ENCODE peak calls at places on chromosomes 4 and X, in eight cellular contexts. R is IMR-90; D is hepatocyte; I is lower lobe of right lung; O is Panc1; H is CD8-positive, alpha-beta T cell; L is endodermal cell; W is A549. K is an unnamed sample. For H3K4me1, the result is how much of the 10 kb centered on the place peaks cover.

GRCh38 chr4:165199722-165200121 is 7.6 kb upstream of the KLHL2 start:
- DNase-seq in R (no peak), D (no peak), I (no peak), O (no peak), H (no peak), L (no peak), W (no peak), K (no peak)

GRCh38 chr4:43339435-43339834 is 446.9 kb downstream of the GRXCR1 start:
- DNase-seq in R (peak), D (no peak), I (no peak), O (no peak), H (no peak), L (no peak), W (no peak), K (peak)

GRCh38 chrX:9923357-9923756 is 43.8 kb upstream of the CLDN34 start:
- DNase-seq in R (no peak), D (no peak), I (no peak), O (no peak), H (no peak), L (no peak), W (no peak), K (no peak)

GRCh38 chr4:73315091-73315490 is 56.5 kb upstream of the ANKRD17 start:
- DNase-seq in R (peak), D (no peak), I (no peak), O (no peak), H (no peak), L (no peak), W (no peak), K (no peak)

GRCh38 chr4:35358001-35358584 is 886.2 kb downstream of the ARAP2 start:
- DNase-seq in R (no peak), D (no peak), I (no peak), O (no peak), H (no peak), L (no peak), W (no peak), K (peak)

GRCh38 chrX:37958493-37959211 is 47.7 kb upstream of the SYTL5 start:
- DNase-seq in R (peak), D (peak), I (no peak), O (no peak), H (no peak), L (no peak), W (no peak), K (peak)

GRCh38 chr4:185346975-185347601 is 48.6 kb downstream of the LRP2BP start:
- DNase-seq in R (peak), D (no peak), I (no peak), O (no peak), H (no peak), L (no peak), W (no peak), K (peak)

GRCh38 chr4:123466080-123466785 is 69.6 kb downstream of the SPRY1 start:
- DNase-seq in R (no peak), D (no peak), I (no peak), O (no peak), H (no peak), L (no peak), W (no peak), K (no peak)

GRCh38 chr4:125517831-125518230 is 203.1 kb downstream of the FAT4 start:
- DNase-seq in R (no peak), D (no peak), I (no peak), O (no peak), H (no peak), L (no peak), W (no peak), K (no peak)

GRCh38 chrX:32948130-32948529 is 263.2 kb downstream of the DMD start:
- DNase-seq in R (peak), D (no peak), I (no peak), O (no peak), H (no peak), L (no peak), W (no peak), K (no peak)

GRCh38 chrX:64192040-64192439 is 13.5 kb downstream of the AMER1 start:
- DNase-seq in R (no peak), D (no peak), I (no peak), O (no peak), H (no peak), L (no peak), W (no peak), K (no peak)

GRCh38 chr4:64174247-64174882 is 234.9 kb downstream of the TECRL start:
- DNase-seq in R (no peak), D (no peak), I (no peak), O (no peak), H (no peak), L (peak), W (no peak), K (no peak)

GRCh38 chrX:31706456-31706855 is 634.6 kb upstream of the FTHL17 start:
- DNase-seq in R (no peak), D (peak), I (no peak), O (no peak), H (no peak), L (no peak), W (no peak), K (no peak)

GRCh38 chr4:83308672-83309071 is 24.1 kb upstream of the COQ2 start:
- DNase-seq in R (no peak), D (no peak), I (no peak), O (no peak), H (no peak), L (peak), W (no peak), K (no peak)

GRCh38 chr4:126564283-126564854 is 1068.4 kb upstream of the INTU start:
- DNase-seq in R (peak), D (no peak), I (no peak), O (no peak), H (no peak), L (no peak), W (no peak), K (no peak)

GRCh38 chrX:150984164-150984824 is 1.2 kb downstream of the HMGB3 start:
- DNase-seq in R (no peak), D (peak), I (no peak), O (no peak), H (no peak), L (no peak), W (no peak), K (no peak)

GRCh38 chr4:142331132-142331531 is 515.0 kb downstream of the INPP4B start:
- DNase-seq in R (no peak), D (no peak), I (no peak), O (no peak), H (no peak), L (no peak), W (no peak), K (peak)

GRCh38 chr4:83860200-83860599 is 324.3 kb downstream of the GPAT3 start:
- DNase-seq in R (no peak), D (no peak), I (no peak), O (no peak), H (no peak), L (no peak), W (no peak), K (no peak)

GRCh38 chrX:103779156-103779555 is 2.5 kb downstream of the PLP1 start:
- DNase-seq in R (no peak), D (no peak), I (no peak), O (no peak), H (no peak), L (no peak), W (no peak), K (no peak)

GRCh38 chrX:103918050-103918449 is 44.4 kb upstream of the TMSB15B start:
- DNase-seq in R (peak), D (peak), I (peak), O (no peak), H (peak), L (peak), W (peak), K (peak)

GRCh38 chr4:129232627-129233337 is 136.8 kb downstream of the C4orf33 start:
- DNase-seq in R (no peak), D (no peak), I (no peak), O (no peak), H (no peak), L (no peak), W (no peak), K (peak)

GRCh38 chrX:36963852-36964251 is 44.3 kb upstream of the FAM47C start:
- DNase-seq in R (no peak), D (no peak), I (no peak), O (no peak), H (no peak), L (no peak), W (no peak), K (no peak)

GRCh38 chrX:97234471-97235097 is 350.9 kb downstream of the RPA4 start:
- DNase-seq in R (no peak), D (no peak), I (no peak), O (no peak), H (no peak), L (no peak), W (no peak), K (peak)

GRCh38 chrX:69314436-69315348 is 149.4 kb upstream of the PJA1 start:
- DNase-seq in R (no peak), D (peak), I (no peak), O (no peak), H (no peak), L (peak), W (no peak), K (no peak)

GRCh38 chr4:25585901-25586523 is 69.6 kb upstream of the SLC34A2 start:
- DNase-seq in R (no peak), D (no peak), I (no peak), O (no peak), H (no peak), L (peak), W (no peak), K (no peak)

GRCh38 chr4:98341309-98341708 is 80.1 kb downstream of the RAP1GDS1 start:
- DNase-seq in R (peak), D (no peak), I (no peak), O (no peak), H (no peak), L (no peak), W (no peak), K (peak)

GRCh38 chrX:23373129-23373804 is 38.6 kb downstream of the PTCHD1 start:
- DNase-seq in R (peak), D (no peak), I (no peak), O (peak), H (no peak), L (no peak), W (no peak), K (peak)

GRCh38 chrX:153643431-153644351 is 3.3 kb upstream of the DUSP9 start:
- DNase-seq in R (no peak), D (no peak), I (no peak), O (no peak), H (no peak), L (peak), W (peak), K (peak)

GRCh38 chrX:47849776-47850175 is 13.1 kb downstream of the ZNF81 start:
- DNase-seq in R (no peak), D (no peak), I (no peak), O (no peak), H (no peak), L (no peak), W (no peak), K (no peak)

GRCh38 chr4:123976285-123976684 is 579.7 kb downstream of the SPRY1 start:
- DNase-seq in R (peak), D (no peak), I (no peak), O (no peak), H (no peak), L (peak), W (no peak), K (peak)

GRCh38 chr4:16794816-16795445 is 103.5 kb downstream of the LDB2 start:
- DNase-seq in R (peak), D (peak), I (no peak), O (no peak), H (no peak), L (peak), W (no peak), K (peak)

GRCh38 chr4:56650259-56651070 is 30.6 kb downstream of the HOPX start:
- DNase-seq in R (no peak), D (no peak), I (no peak), O (no peak), H (no peak), L (peak), W (no peak), K (no peak)

GRCh38 chr4:89254847-89255246 is 52.8 kb downstream of the GPRIN3 start:
- DNase-seq in R (peak), D (peak), I (no peak), O (no peak), H (peak), L (peak), W (peak), K (peak)

GRCh38 chr4:89258506-89258905 is 49.1 kb downstream of the GPRIN3 start:
- DNase-seq in R (no peak), D (no peak), I (no peak), O (no peak), H (no peak), L (no peak), W (no peak), K (no peak)

GRCh38 chr4:89259435-89260028 is 48.1 kb downstream of the GPRIN3 start:
- DNase-seq in R (no peak), D (no peak), I (no peak), O (no peak), H (no peak), L (no peak), W (no peak), K (no peak)

GRCh38 chr4:89256203-89256800 is 51.3 kb downstream of the GPRIN3 start:
- DNase-seq in R (no peak), D (no peak), I (no peak), O (no peak), H (no peak), L (no peak), W (no peak), K (no peak)

DNA sequence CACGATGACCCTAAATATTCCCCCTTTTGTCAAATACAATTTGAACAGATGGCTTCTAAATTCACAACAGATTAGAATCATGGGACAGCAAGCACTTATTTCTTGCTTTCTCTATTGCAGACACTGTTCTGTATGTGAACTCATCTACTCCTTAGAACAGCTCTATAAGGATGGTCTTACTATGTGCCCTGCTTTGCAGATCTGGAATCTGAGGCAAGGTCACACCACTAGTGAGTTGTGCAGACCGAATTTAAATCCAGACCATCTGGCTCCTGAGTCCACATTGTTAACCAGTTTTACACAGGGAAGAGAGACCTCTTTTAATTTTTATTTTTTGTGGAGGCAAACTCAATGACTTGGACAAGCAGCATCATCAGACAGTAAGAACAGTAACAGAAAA is 50.2 kb downstream of the GPRIN3 start:
- DNase-seq in R (no peak), D (no peak), I (no peak), O (no peak), H (no peak), L (no peak), W (no peak), K (no peak)
- H3K4me1 ChIP-seq in R (under half), D (under half), I (under half), O (under half), H (under half), L (under half), W (half or more), K (under half)

GRCh38 chr4:23873717-23874535 is 15.9 kb downstream of the PPARGC1A start:
- DNase-seq in R (no peak), D (no peak), I (no peak), O (no peak), H (no peak), L (no peak), W (no peak), K (no peak)

GRCh38 chr4:23876418-23877089 is 13.3 kb downstream of the PPARGC1A start:
- DNase-seq in R (no peak), D (no peak), I (no peak), O (no peak), H (no peak), L (peak), W (no peak), K (no peak)

GRCh38 chr4:23877758-23878229 is 12.1 kb downstream of the PPARGC1A start:
- DNase-seq in R (peak), D (peak), I (no peak), O (no peak), H (no peak), L (no peak), W (no peak), K (peak)

GRCh38 chr4:23874536-23874901 is 15.3 kb downstream of the PPARGC1A start:
- DNase-seq in R (no peak), D (peak), I (no peak), O (no peak), H (no peak), L (no peak), W (no peak), K (no peak)

DNA sequence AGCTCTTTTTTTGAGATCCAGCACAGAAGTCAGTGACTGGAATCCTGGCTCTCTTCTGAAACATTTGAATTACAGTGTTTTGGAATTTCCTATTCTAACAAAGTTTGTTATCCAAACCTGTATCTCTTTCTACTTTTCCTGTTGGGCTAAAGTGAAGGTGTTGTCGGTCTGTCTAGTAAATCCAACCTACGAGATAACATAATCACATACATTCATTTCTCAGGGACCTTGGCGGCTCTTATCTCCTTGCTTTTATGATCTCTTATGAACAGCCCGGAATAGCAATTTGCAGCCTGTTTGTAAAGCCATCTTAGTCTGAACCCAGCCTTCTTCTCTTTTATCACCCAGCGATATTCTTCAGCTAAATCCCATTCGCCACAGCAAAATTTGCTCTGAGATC is 14.5 kb downstream of the PPARGC1A start:
- DNase-seq in R (peak), D (peak), I (no peak), O (no peak), H (no peak), L (no peak), W (no peak), K (no peak)
- H3K4me1 ChIP-seq in R (under half), D (under half), I (under half), O (under half), H (under half), L (under half), W (under half), K (under half)

GRCh38 chrX:18010251-18010650 is 149.2 kb upstream of the RAI2 start:
- DNase-seq in R (no peak), D (peak), I (no peak), O (no peak), H (no peak), L (no peak), W (no peak), K (no peak)
- H3K4me1 ChIP-seq in R (under half), D (under half), I (under half), O (under half), H (under half), L (under half), W (under half), K (under half)

GRCh38 chr4:6751611-6752485 is 30.7 kb upstream of the KIAA0232 start:
- DNase-seq in R (peak), D (no peak), I (peak), O (no peak), H (no peak), L (no peak), W (no peak), K (peak)

GRCh38 chr4:6747690-6748068 is 31.7 kb downstream of the BLOC1S4 start:
- DNase-seq in R (no peak), D (peak), I (peak), O (no peak), H (no peak), L (no peak), W (no peak), K (no peak)

GRCh38 chr4:6750302-6751221 is 32.0 kb upstream of the KIAA0232 start:
- DNase-seq in R (no peak), D (peak), I (peak), O (no peak), H (no peak), L (no peak), W (no peak), K (no peak)

GRCh38 chr4:6748286-6748685 is 32.3 kb downstream of the BLOC1S4 start:
- DNase-seq in R (no peak), D (peak), I (peak), O (no peak), H (no peak), L (no peak), W (no peak), K (no peak)

GRCh38 chr4:6749340-6750171 is 33.0 kb upstream of the KIAA0232 start:
- DNase-seq in R (peak), D (peak), I (peak), O (no peak), H (no peak), L (peak), W (peak), K (peak)
- H3K4me1 ChIP-seq in R (under half), D (under half), I (under half), O (under half), H (under half), L (under half), W (half or more), K (under half)

GRCh38 chr4:168856312-168856711 is 153.7 kb downstream of the CBR4 start:
- DNase-seq in R (peak), D (no peak), I (no peak), O (no peak), H (no peak), L (no peak), W (no peak), K (peak)

GRCh38 chr4:168853770-168854169 is 156.3 kb downstream of the CBR4 start:
- DNase-seq in R (no peak), D (no peak), I (no peak), O (no peak), H (no peak), L (no peak), W (no peak), K (no peak)

GRCh38 chr4:168852933-168853713 is 156.9 kb downstream of the CBR4 start:
- DNase-seq in R (no peak), D (no peak), I (no peak), O (no peak), H (no peak), L (no peak), W (no peak), K (no peak)

GRCh38 chr4:168852387-168852786 is 157.7 kb downstream of the CBR4 start:
- DNase-seq in R (no peak), D (no peak), I (no peak), O (no peak), H (no peak), L (no peak), W (no peak), K (no peak)

DNA sequence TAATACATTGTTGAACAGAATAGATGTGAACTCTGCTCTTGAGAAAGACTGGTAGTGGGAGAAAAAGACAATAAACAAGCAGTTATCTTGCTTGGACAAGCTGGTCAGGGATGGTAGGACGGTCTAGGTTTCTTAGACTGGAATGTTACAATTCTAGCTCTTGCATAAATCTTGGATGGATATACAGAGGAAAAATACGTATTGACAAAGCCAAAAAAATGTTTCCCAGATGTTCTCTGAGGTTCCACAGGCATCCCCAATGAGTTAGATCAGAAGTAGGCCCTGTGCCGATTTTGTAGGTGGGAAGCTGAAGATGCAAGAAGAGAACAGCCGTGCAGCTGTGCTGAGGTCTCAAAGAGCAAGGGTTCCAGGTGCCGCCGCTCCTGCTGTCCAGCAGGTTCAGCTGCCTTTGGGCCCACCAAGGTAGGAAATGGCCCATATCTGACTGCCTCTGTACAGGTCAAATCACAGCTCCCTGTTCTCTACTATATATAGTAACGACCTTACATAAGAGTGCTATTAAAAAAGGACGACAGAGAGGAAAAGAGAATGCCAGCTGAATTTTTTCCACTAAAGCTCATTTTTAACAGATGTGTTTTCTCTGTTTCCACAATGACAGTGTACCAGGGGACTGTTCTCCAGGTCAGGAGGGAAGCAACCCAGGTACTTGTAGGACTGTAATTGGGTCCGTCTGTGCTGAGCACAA is 155.7 kb downstream of the CBR4 start:
- DNase-seq in R (no peak), D (no peak), I (no peak), O (no peak), H (no peak), L (no peak), W (no peak), K (no peak)
- H3K4me1 ChIP-seq in R (under half), D (under half), I (half or more), O (under half), H (under half), L (under half), W (under half), K (under half)

GRCh38 chr4:26729027-26729426 is 131.6 kb upstream of the STIM2 start:
- DNase-seq in R (no peak), D (peak), I (no peak), O (no peak), H (no peak), L (no peak), W (no peak), K (no peak)

GRCh38 chr4:26724522-26724921 is 136.1 kb upstream of the STIM2 start:
- DNase-seq in R (no peak), D (no peak), I (no peak), O (no peak), H (no peak), L (no peak), W (no peak), K (no peak)

GRCh38 chr4:26729547-26729946 is 131.1 kb upstream of the STIM2 start:
- DNase-seq in R (no peak), D (no peak), I (no peak), O (no peak), H (no peak), L (no peak), W (no peak), K (no peak)

GRCh38 chr4:26726655-26727387 is 133.8 kb upstream of the STIM2 start:
- DNase-seq in R (no peak), D (no peak), I (no peak), O (no peak), H (no peak), L (no peak), W (no peak), K (no peak)

GRCh38 chr4:26727849-26728248 is 132.8 kb upstream of the STIM2 start:
- DNase-seq in R (no peak), D (no peak), I (no peak), O (no peak), H (no peak), L (no peak), W (no peak), K (no peak)
- H3K4me1 ChIP-seq in R (under half), D (under half), I (under half), O (under half), H (under half), L (under half), W (under half), K (under half)

K was measured in mesenchymal stem cell.